ENCODE peak calls at places on chromosomes 7 and 10, in eight cellular contexts. Y is stimulated activated CD4-positive, alpha-beta T cell treated with anti-CD3 and anti-CD28 coated beads, Interleukin-12 subunit alpha, Interleukin-12 subunit beta, amount 100 ng/mL, for 24 hours; B is anterior cingulate cortex; Q is activated naive CD4-positive, alpha-beta T cell treated with anti-CD3 and anti-CD28 coated beads for 36 hours; Z is activated CD4-positive, alpha-beta T cell treated with anti-CD3 and anti-CD28 coated beads for 4 hours; E is left colon; F is NCI-H1417 treated with DMSO at 0.1 percent for 48 hours; L is dorsolateral prefrontal cortex. I is an unnamed sample.

GRCh38 chr10:92923416-92923815 is 75.1 kb downstream of the EXOC6 start:
- DNase-seq in L (no peak), Y (no peak), F (no peak), Z (no peak), E (no peak), Q (peak; percentile 26), B (no peak), I (no peak)

GRCh38 chr7:24903559-24903958 is 76.4 kb downstream of the OSBPL3 start:
- DNase-seq in F (no peak), Y (no peak), B (no peak), E (no peak), Z (no peak), Q (no peak), L (no peak), I (no peak)

GRCh38 chr7:28293529-28293835 is 112.9 kb upstream of the JAZF1 start:
- DNase-seq in Z (no peak), B (no peak), E (no peak), F (no peak), Q (no peak), Y (no peak), L (no peak), I (no peak)

GRCh38 chr7:132130497-132130896 is 445.8 kb downstream of the PLXNA4 start:
- DNase-seq in Z (no peak), F (no peak), Y (no peak), E (no peak), Q (no peak), L (no peak), B (no peak), I (no peak)

GRCh38 chr7:73442222-73442902 is 8.8 kb downstream of the FZD9 start:
- DNase-seq in Q (no peak), Y (no peak), E (no peak), Z (no peak), B (no peak), L (no peak), F (no peak), I (peak; percentile 88)

GRCh38 chr7:28685291-28685659 is 272.9 kb downstream of the TRIL start:
- DNase-seq in E (no peak), Z (no peak), L (no peak), Q (no peak), F (no peak), Y (no peak), B (peak; percentile 58), I (no peak)

GRCh38 chr10:77069020-77069419 is 568.6 kb downstream of the KCNMA1 start:
- DNase-seq in E (no peak), Y (no peak), B (no peak), F (no peak), Q (no peak), L (no peak), Z (no peak), I (no peak)

GRCh38 chr10:86282664-86283465 is 83.7 kb downstream of the GRID1 start:
- DNase-seq in Y (no peak), B (no peak), E (no peak), F (no peak), Q (no peak), L (no peak), Z (no peak), I (peak; percentile 36)

GRCh38 chr10:132713421-132714095 is 72.4 kb downstream of the NKX6-2 start:
- DNase-seq in E (peak; percentile 14), B (no peak), F (no peak), L (no peak), Y (no peak), Q (no peak), Z (no peak), I (no peak)

GRCh38 chr10:127702201-127702600 is 34.8 kb upstream of the FOXI2 start:
- DNase-seq in F (no peak), B (no peak), Z (no peak), L (no peak), E (no peak), Y (no peak), Q (no peak), I (no peak)

GRCh38 chr10:1374501-1374900 is 318.3 kb downstream of the WDR37 start:
- DNase-seq in B (no peak), L (no peak), Y (no peak), Q (no peak), E (no peak), F (no peak), Z (no peak), I (no peak)

GRCh38 chr10:29595636-29596225 is 39.0 kb downstream of the SVIL start:
- DNase-seq in Q (no peak), L (no peak), F (no peak), B (no peak), Y (no peak), Z (no peak), E (no peak), I (no peak)

GRCh38 chr7:41933427-41933826 is 230.5 kb upstream of the INHBA start:
- DNase-seq in L (no peak), B (no peak), F (no peak), Y (no peak), Z (no peak), Q (no peak), E (no peak), I (no peak)

GRCh38 chr7:27248911-27249723 is 6.5 kb downstream of the EVX1 start:
- DNase-seq in Y (no peak), F (no peak), Q (no peak), B (no peak), E (no peak), L (no peak), Z (no peak), I (no peak)

GRCh38 chr10:132845780-132846595 is 60.0 kb upstream of the NKX6-2 start:
- DNase-seq in Y (no peak), E (peak; percentile 16), F (no peak), B (no peak), Q (no peak), Z (no peak), L (no peak), I (no peak)

GRCh38 chr7:13309535-13309934 is 622.1 kb downstream of the ARL4A start:
- DNase-seq in L (no peak), F (no peak), Y (no peak), B (no peak), Q (no peak), E (no peak), Z (no peak), I (no peak)